ENCODE peak calls at places on chromosomes 7 and 10, in nine cellular contexts. I, S, E, U, O, M, J, N and A are unnamed samples. For H3K4me1, the result is how much of the 10 kb centered on the place peaks cover.

GRCh38 chr7:148276291-148277041 is 314.1 kb upstream of the C7orf33 start:
- DNase-seq in E (no peak), N (no peak), O (no peak), U (no peak), I (no peak), S (no peak), J (no peak), M (no peak), A (no peak)

GRCh38 chr10:12922117-12922900 is 79.2 kb downstream of the CCDC3 start:
- DNase-seq in I (no peak), M (no peak), O (no peak), N (no peak), J (no peak), E (no peak), U (no peak), S (no peak), A (no peak)

GRCh38 chr10:123530166-123530870 is 135.8 kb upstream of the GPR26 start:
- DNase-seq in U (no peak), I (no peak), E (no peak), J (no peak), O (no peak), S (no peak), M (no peak), N (no peak), A (no peak)

GRCh38 chr10:59006511-59007306 is 169.7 kb upstream of the PHYHIPL start:
- DNase-seq in I (no peak), E (no peak), O (no peak), M (peak), J (no peak), U (no peak), S (peak), N (no peak), A (peak)

GRCh38 chr10:3538850-3539531 is 246.0 kb downstream of the KLF6 start:
- DNase-seq in O (no peak), S (no peak), J (no peak), U (no peak), N (no peak), I (no peak), M (peak), E (no peak), A (peak)

GRCh38 chr10:48445932-48446331 is 139.5 kb downstream of the MAPK8 start:
- DNase-seq in I (no peak), M (no peak), N (no peak), S (no peak), E (no peak), O (no peak), J (no peak), U (no peak), A (no peak)

GRCh38 chr7:2104107-2104710 is 128.5 kb downstream of the MAD1L1 start:
- DNase-seq in U (peak), N (peak), M (peak), J (peak), S (peak), O (peak), I (peak), E (peak), A (peak)

GRCh38 chr7:82705831-82706230 is 262.3 kb upstream of the CACNA2D1 start:
- DNase-seq in I (no peak), U (no peak), J (no peak), O (no peak), N (no peak), S (no peak), M (peak), E (no peak), A (no peak)

GRCh38 chr7:134483296-134483695 is 24.4 kb upstream of the AKR1B1 start:
- DNase-seq in S (no peak), U (no peak), N (no peak), J (no peak), M (no peak), O (no peak), E (no peak), I (no peak), A (no peak)

GRCh38 chr7:20214787-20215669 is 2.2 kb downstream of the MACC1 start:
- DNase-seq in S (no peak), U (no peak), N (no peak), O (no peak), E (no peak), M (no peak), J (peak), I (no peak), A (no peak)

GRCh38 chr7:99324966-99325596 is 617 bp upstream of the ARPC1A start:
- DNase-seq in M (no peak), N (no peak), J (no peak), O (peak), E (no peak), U (no peak), I (no peak), S (no peak), A (no peak)

GRCh38 chr7:92836489-92837213 is at the start of gene CDK6:
- DNase-seq in O (peak), E (peak), I (peak), M (peak), J (peak), U (peak), S (no peak), N (peak), A (peak)

GRCh38 chr10:80520661-80521488 is 16.8 kb upstream of the SH2D4B start:
- DNase-seq in I (no peak), U (no peak), N (no peak), J (no peak), O (no peak), M (no peak), E (no peak), S (no peak), A (no peak)
- H3K27ac ChIP-seq in I (no peak), U (no peak), N (no peak), J (no peak), O (no peak), M (no peak), E (no peak), S (no peak), A (no peak)

GRCh38 chr7:32379486-32380115 is 110.6 kb downstream of the LSM5 start:
- DNase-seq in E (no peak), J (no peak), U (no peak), S (no peak), I (no peak), N (no peak), M (no peak), O (no peak), A (no peak)

GRCh38 chr7:32378991-32379390 is 111.2 kb downstream of the LSM5 start:
- DNase-seq in I (no peak), U (no peak), N (no peak), E (no peak), J (no peak), O (no peak), M (no peak), S (no peak), A (no peak)

GRCh38 chr7:32385316-32385956 is 104.7 kb downstream of the LSM5 start:
- DNase-seq in N (no peak), O (no peak), S (no peak), U (no peak), J (no peak), E (no peak), M (no peak), I (no peak), A (no peak)

DNA sequence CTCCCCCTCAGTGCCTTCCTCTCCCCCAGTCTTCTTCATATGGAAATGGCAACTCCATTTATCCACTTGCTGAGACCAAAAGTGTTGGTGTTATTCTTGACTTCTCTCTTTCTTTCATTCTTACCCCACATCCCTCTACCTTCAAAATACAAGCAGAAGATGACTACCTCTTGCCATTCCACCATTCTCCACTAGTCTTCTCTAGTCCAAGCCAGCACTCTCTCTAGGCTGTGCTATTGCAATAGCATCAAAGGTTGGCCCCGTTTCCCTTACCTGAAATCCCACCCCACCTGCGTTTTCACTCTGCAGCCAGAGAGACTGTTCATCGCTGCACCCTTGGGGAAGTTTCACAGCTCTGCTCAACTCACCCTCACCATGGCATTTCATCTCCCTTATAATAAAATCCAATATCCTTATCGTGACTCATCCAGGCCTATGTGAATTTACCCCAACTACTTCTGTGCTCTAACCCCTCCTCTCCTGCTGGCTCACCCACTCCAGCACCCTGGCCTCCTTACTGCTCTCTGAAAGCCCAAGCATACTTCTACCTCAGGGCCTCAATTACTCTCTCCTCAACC is 109.1 kb downstream of the LSM5 start:
- DNase-seq in S (no peak), I (no peak), O (no peak), N (no peak), M (no peak), J (no peak), U (no peak), E (no peak), A (no peak)
- TF ChIP-seq CTCF in S (no peak), I (peak), O (no peak), N (no peak), M (no peak), J (no peak), U (no peak), E (no peak), A (no peak)

GRCh38 chr10:88006261-88006660 is 142.8 kb downstream of the PTEN start:
- DNase-seq in O (no peak), I (no peak), E (no peak), N (no peak), J (no peak), S (no peak), U (no peak), M (no peak), A (no peak)

GRCh38 chr10:88008866-88009470 is 145.5 kb downstream of the PTEN start:
- DNase-seq in I (no peak), O (no peak), U (no peak), M (peak), N (no peak), S (no peak), E (no peak), J (no peak), A (no peak)

GRCh38 chr10:88004451-88004850 is 141.0 kb downstream of the PTEN start:
- DNase-seq in S (no peak), I (no peak), U (no peak), O (no peak), E (no peak), M (peak), J (no peak), N (no peak), A (no peak)
- H3K4me1 ChIP-seq in S (under half), I (under half), U (under half), O (under half), E (under half), M (under half), J (under half), N (under half), A (under half)

GRCh38 chr10:52316005-52316404 is 1.9 kb downstream of the DKK1 start:
- DNase-seq in N (no peak), S (no peak), E (no peak), I (no peak), J (no peak), U (no peak), M (peak), O (no peak), A (no peak)
- H3K27ac ChIP-seq in N (no peak), S (no peak), E (no peak), I (no peak), J (no peak), U (no peak), M (peak), O (no peak), A (no peak)

GRCh38 chr10:68696018-68696417 is 25.0 kb upstream of the CCAR1 start:
- DNase-seq in M (no peak), I (no peak), E (no peak), J (no peak), N (no peak), O (no peak), S (no peak), U (no peak), A (no peak)
- TF ChIP-seq CTCF in M (no peak), I (no peak), E (no peak), J (no peak), N (no peak), O (no peak), S (no peak), U (no peak), A (no peak)

GRCh38 chr10:34178196-34178595 is 636.9 kb downstream of the PARD3 start:
- DNase-seq in M (no peak), O (no peak), J (no peak), I (no peak), N (no peak), E (no peak), U (no peak), S (no peak), A (no peak)
- H3K4me1 ChIP-seq in M (under half), O (under half), J (under half), I (under half), N (under half), E (under half), U (under half), S (under half), A (under half)

DNA sequence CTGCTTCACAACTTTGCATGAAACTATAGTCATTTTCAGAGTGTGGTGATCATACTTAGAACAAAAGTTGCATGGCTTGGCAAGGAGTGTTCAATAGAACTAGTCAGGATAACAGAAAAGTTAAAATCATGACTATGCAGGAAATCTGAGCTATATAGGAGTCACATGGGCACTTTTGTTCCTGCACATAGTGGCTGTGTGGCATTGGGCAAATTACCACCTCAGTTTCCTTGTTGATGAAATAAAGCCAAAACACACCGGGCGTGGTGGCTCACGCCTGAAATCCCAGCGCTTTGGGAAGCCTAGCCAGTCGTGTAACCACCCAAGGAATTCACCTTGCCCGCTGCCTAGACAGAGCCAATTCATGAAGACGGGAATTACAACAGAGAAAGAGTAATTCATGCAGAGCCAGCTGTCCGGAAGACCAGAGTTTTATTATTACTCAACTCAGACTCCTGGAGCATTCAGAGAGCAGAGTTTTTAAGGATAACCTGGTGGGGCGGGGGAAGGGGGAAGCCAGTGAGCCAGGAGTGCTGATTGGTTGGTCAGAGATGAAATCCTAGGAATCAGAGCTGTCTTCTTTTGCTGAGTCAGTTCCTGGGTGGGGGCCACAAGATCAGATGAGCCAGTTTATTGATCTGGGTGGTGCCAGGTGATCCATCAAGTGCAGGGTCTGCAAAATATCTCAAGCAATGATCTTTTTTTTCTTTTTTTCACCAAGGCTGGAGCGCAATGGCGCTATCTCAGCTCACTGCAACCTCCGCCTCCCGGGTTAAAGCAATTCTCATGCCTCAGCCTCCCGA is 6.4 kb upstream of the MKRN1 start:
- DNase-seq in O (peak), U (no peak), J (no peak), S (no peak), E (no peak), M (no peak), N (peak), I (peak), A (no peak)
- H3K27ac ChIP-seq in O (peak), U (no peak), J (no peak), S (no peak), E (no peak), M (no peak), N (peak), I (peak), A (no peak)

DNA sequence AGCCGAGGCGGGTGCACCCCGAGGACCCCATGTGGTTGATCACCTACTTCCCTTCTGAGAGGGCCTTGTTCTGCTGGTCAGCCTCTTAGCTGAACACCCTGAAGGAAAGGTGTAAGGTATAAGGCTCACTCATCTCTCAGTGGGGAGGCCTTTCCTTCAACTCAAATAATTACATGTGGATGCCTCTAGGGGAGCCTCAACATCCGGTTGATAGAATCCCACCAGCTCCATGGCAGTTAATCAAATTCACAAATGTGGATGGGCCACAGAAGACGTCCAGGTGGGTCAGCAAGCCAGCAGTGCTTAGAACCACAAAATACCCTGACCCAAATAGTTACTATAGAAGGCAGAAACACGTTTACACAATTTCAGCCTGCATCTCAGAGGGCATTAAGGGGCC is 37.7 kb upstream of the ZNF32 start:
- DNase-seq in J (no peak), I (no peak), O (no peak), E (no peak), U (no peak), M (no peak), S (no peak), N (no peak), A (no peak)
- TF ChIP-seq CTCF in J (no peak), I (peak), O (no peak), E (no peak), U (no peak), M (no peak), S (no peak), N (no peak), A (no peak)